ENCODE peak calls at places on chromosomes 6 and 20, in ten cellular contexts. X, U, I, G, F, W, A, D, R and C are unnamed samples.

GRCh38 chr20:5773589-5773988 is 23.4 kb downstream of the SHLD1 start:
- DNase-seq in A (no peak), U (no peak), I (no peak), D (no peak), W (no peak), G (no peak), X (no peak), R (no peak), F (no peak), C (no peak)

GRCh38 chr20:41218466-41218865 is 81.1 kb downstream of the PLCG1 start:
- DNase-seq in G (no peak), I (no peak), R (no peak), W (peak), X (no peak), U (no peak), D (no peak), F (peak), A (no peak), C (no peak)

GRCh38 chr6:6856538-6857523 is 250.9 kb upstream of the RREB1 start:
- DNase-seq in F (no peak), D (no peak), U (peak), R (peak), A (no peak), I (no peak), X (peak), G (no peak), W (peak), C (peak)

GRCh38 chr6:5142915-5143314 is 57.8 kb downstream of the PPP1R3G start:
- DNase-seq in R (no peak), U (no peak), G (no peak), D (no peak), A (no peak), W (no peak), F (no peak), I (no peak), X (no peak), C (no peak)

GRCh38 chr6:26088344-26088743 is 1.1 kb downstream of the HFE start:
- DNase-seq in I (no peak), A (no peak), X (no peak), R (no peak), W (peak), U (no peak), F (peak), D (no peak), G (no peak), C (no peak)

GRCh38 chr20:34129518-34130162 is 17.6 kb upstream of the EIF2S2 start:
- DNase-seq in A (peak), R (peak), G (peak), D (peak), X (peak), W (peak), I (peak), U (peak), F (peak), C (peak)

GRCh38 chr6:147257760-147258159 is 53.5 kb downstream of the STXBP5 start:
- DNase-seq in R (no peak), W (no peak), I (no peak), A (no peak), F (no peak), D (no peak), U (no peak), G (no peak), X (no peak), C (no peak)

GRCh38 chr6:42021847-42022754 is 28.2 kb upstream of the TAF8 start:
- DNase-seq in D (no peak), R (peak), I (peak), U (peak), A (no peak), W (no peak), X (peak), F (no peak), G (no peak), C (no peak)

GRCh38 chr6:14276667-14277404 is 159.3 kb downstream of the CD83 start:
- DNase-seq in D (peak), W (no peak), R (peak), U (no peak), A (no peak), F (no peak), G (no peak), I (no peak), X (peak), C (no peak)

GRCh38 chr6:140041056-140041455 is 666.6 kb upstream of the CITED2 start:
- DNase-seq in G (no peak), R (no peak), X (no peak), U (no peak), I (no peak), A (no peak), F (no peak), D (no peak), W (no peak), C (no peak)

GRCh38 chr20:61436674-61437279 is 184.7 kb downstream of the CDH4 start:
- DNase-seq in R (no peak), W (peak), I (no peak), D (no peak), U (no peak), F (peak), A (no peak), X (no peak), G (no peak), C (no peak)

GRCh38 chr6:6565488-6565887 is 23.0 kb upstream of the LY86 start:
- DNase-seq in X (no peak), U (no peak), F (no peak), G (no peak), R (no peak), W (no peak), I (no peak), A (no peak), D (no peak), C (no peak)

GRCh38 chr20:39904713-39905112 is 784.3 kb downstream of the MAFB start:
- DNase-seq in D (no peak), G (no peak), W (no peak), A (no peak), I (no peak), R (no peak), F (no peak), U (no peak), X (no peak), C (no peak)

GRCh38 chr20:33191484-33191883 is 23.5 kb downstream of the BPIFA2 start:
- DNase-seq in G (no peak), I (no peak), A (no peak), W (no peak), F (no peak), D (no peak), U (no peak), X (no peak), R (no peak), C (no peak)

GRCh38 chr6:27861861-27862260 is 50.3 kb downstream of the OR2B2 start:
- DNase-seq in G (no peak), A (no peak), W (no peak), U (no peak), D (no peak), X (no peak), I (no peak), F (no peak), R (peak), C (no peak)

GRCh38 chr6:25717856-25718740 is 36.4 kb upstream of the SLC17A4 start:
- DNase-seq in R (peak), G (peak), U (no peak), W (peak), X (no peak), D (peak), F (peak), I (no peak), A (peak), C (no peak)

GRCh38 chr6:33850294-33850693 is 46.5 kb upstream of the MLN start:
- DNase-seq in F (no peak), I (no peak), U (no peak), W (no peak), D (no peak), X (no peak), R (no peak), A (no peak), G (no peak), C (no peak)

GRCh38 chr6:88922775-88923548 is 40.5 kb downstream of the RNGTT start:
- DNase-seq in A (no peak), W (no peak), X (no peak), I (no peak), U (no peak), G (no peak), R (no peak), F (peak), D (no peak), C (no peak)

GRCh38 chr6:41228616-41229015 is 467 bp downstream of the TREML4 start:
- DNase-seq in F (no peak), G (no peak), D (no peak), A (no peak), I (no peak), R (peak), U (no peak), X (no peak), W (no peak), C (no peak)

GRCh38 chr6:112223070-112223861 is 31.1 kb downstream of the LAMA4 start:
- DNase-seq in I (no peak), D (no peak), U (no peak), X (no peak), R (no peak), A (no peak), W (peak), G (no peak), F (peak), C (no peak)

GRCh38 chr6:3788408-3789017 is 37.0 kb upstream of the PXDC1 start:
- DNase-seq in X (no peak), D (no peak), I (no peak), W (no peak), A (no peak), F (no peak), U (no peak), G (no peak), R (no peak), C (no peak)

GRCh38 chr6:168367285-168367720 is 47.7 kb upstream of the DACT2 start:
- DNase-seq in R (no peak), F (no peak), A (no peak), W (no peak), D (no peak), U (no peak), X (no peak), I (no peak), G (no peak), C (peak)

GRCh38 chr20:51958636-51959542 is 156.6 kb upstream of the SALL4 start:
- DNase-seq in A (no peak), R (no peak), X (no peak), U (no peak), G (no peak), F (no peak), D (no peak), I (no peak), W (no peak), C (peak)

GRCh38 chr6:38638941-38639497 is 710 bp downstream of the BTBD9 start:
- DNase-seq in U (peak), A (no peak), D (peak), W (peak), X (peak), G (peak), R (peak), F (peak), I (peak), C (no peak)

GRCh38 chr6:83462524-83462923 is 31.7 kb upstream of the ME1 start:
- DNase-seq in I (no peak), F (no peak), W (no peak), X (no peak), G (no peak), R (no peak), A (no peak), D (no peak), U (no peak), C (no peak)

GRCh38 chr6:98747960-98748359 is 86.4 kb upstream of the POU3F2 start:
- DNase-seq in F (no peak), I (no peak), X (no peak), W (peak), R (no peak), D (no peak), G (no peak), U (no peak), A (no peak), C (no peak)

GRCh38 chr6:106662458-106662857 is 33.1 kb downstream of the QRSL1 start:
- DNase-seq in G (no peak), F (no peak), D (no peak), U (no peak), R (no peak), X (no peak), W (no peak), A (no peak), I (no peak), C (no peak)

GRCh38 chr20:44069203-44069931 is 117.6 kb downstream of the JPH2 start:
- DNase-seq in W (no peak), R (peak), X (peak), G (no peak), A (no peak), I (peak), D (peak), F (no peak), U (peak), C (peak)

GRCh38 chr20:38523697-38524096 is 51.1 kb downstream of the RALGAPB start:
- DNase-seq in A (no peak), G (no peak), W (peak), I (no peak), X (no peak), U (no peak), R (no peak), F (peak), D (no peak), C (no peak)

GRCh38 chr20:4815618-4816017 is 93.9 kb downstream of the PRND start:
- DNase-seq in U (no peak), F (no peak), D (no peak), I (no peak), A (no peak), X (no peak), R (peak), W (no peak), G (no peak), C (no peak)

GRCh38 chr20:56400001-56400640 is 7.7 kb downstream of the CSTF1 start:
- DNase-seq in W (peak), I (peak), A (no peak), F (peak), G (peak), D (peak), U (peak), R (peak), X (peak), C (no peak)

GRCh38 chr20:19794941-19795340 is 36.9 kb downstream of the RIN2 start:
- DNase-seq in R (no peak), F (no peak), I (no peak), X (no peak), W (no peak), U (no peak), A (no peak), G (no peak), D (no peak), C (no peak)